ENCODE peak calls at places on chromosomes 3 and 15, in ten cellular contexts. One of them, this sample, is unnamed.

GRCh38 chr15:49059491-49059890 is 13.2 kb upstream of the SECISBP2L start:
- DNase-seq in breast epithelium: no peak
- DNase-seq in neural crest cell: no peak
- DNase-seq in astrocyte: no peak
- DNase-seq in activated B cell treated with CpG ODN at 0.5 μM for 24 hours: no peak
- DNase-seq in GM06990: no peak
- DNase-seq in HFF-Myc: no peak
- DNase-seq in RWPE1: no peak
- DNase-seq in CD4-positive, alpha-beta T cell: no peak
- DNase-seq in GM13977: no peak
- DNase-seq in this sample: no peak

GRCh38 chr3:143098032-143098764 is 21.4 kb upstream of the CHST2 start:
- DNase-seq in HFF-Myc: no peak
- DNase-seq in neural crest cell: no peak
- DNase-seq in RWPE1: no peak
- DNase-seq in activated B cell treated with CpG ODN at 0.5 μM for 24 hours: no peak
- DNase-seq in GM13977: no peak
- DNase-seq in GM06990: no peak
- DNase-seq in astrocyte: no peak
- DNase-seq in CD4-positive, alpha-beta T cell: no peak
- DNase-seq in breast epithelium: no peak
- DNase-seq in this sample: no peak

GRCh38 chr3:164458986-164459385 is 619.3 kb downstream of the SI start:
- DNase-seq in neural crest cell: no peak
- DNase-seq in astrocyte: peak
- DNase-seq in activated B cell treated with CpG ODN at 0.5 μM for 24 hours: no peak
- DNase-seq in RWPE1: no peak
- DNase-seq in CD4-positive, alpha-beta T cell: no peak
- DNase-seq in GM06990: no peak
- DNase-seq in HFF-Myc: no peak
- DNase-seq in GM13977: no peak
- DNase-seq in breast epithelium: no peak
- DNase-seq in this sample: peak

GRCh38 chr3:62798000-62798399 is 77.2 kb downstream of the CADPS start:
- DNase-seq in CD4-positive, alpha-beta T cell: no peak
- DNase-seq in astrocyte: no peak
- DNase-seq in activated B cell treated with CpG ODN at 0.5 μM for 24 hours: no peak
- DNase-seq in HFF-Myc: no peak
- DNase-seq in neural crest cell: no peak
- DNase-seq in breast epithelium: no peak
- DNase-seq in RWPE1: no peak
- DNase-seq in GM13977: no peak
- DNase-seq in GM06990: no peak
- DNase-seq in this sample: no peak

GRCh38 chr3:23811117-23811487 is 5.3 kb downstream of the UBE2E1 start:
- DNase-seq in GM06990: no peak
- DNase-seq in activated B cell treated with CpG ODN at 0.5 μM for 24 hours: no peak
- DNase-seq in CD4-positive, alpha-beta T cell: no peak
- DNase-seq in neural crest cell: no peak
- DNase-seq in breast epithelium: peak
- DNase-seq in GM13977: peak
- DNase-seq in HFF-Myc: no peak
- DNase-seq in astrocyte: no peak
- DNase-seq in RWPE1: no peak
- DNase-seq in this sample: no peak

GRCh38 chr15:77993374-77993911 is 84.1 kb downstream of the TBC1D2B start:
- DNase-seq in HFF-Myc: no peak
- DNase-seq in breast epithelium: no peak
- DNase-seq in activated B cell treated with CpG ODN at 0.5 μM for 24 hours: no peak
- DNase-seq in CD4-positive, alpha-beta T cell: no peak
- DNase-seq in GM13977: no peak
- DNase-seq in neural crest cell: no peak
- DNase-seq in astrocyte: no peak
- DNase-seq in RWPE1: no peak
- DNase-seq in GM06990: no peak
- DNase-seq in this sample: no peak

GRCh38 chr3:169996063-169996462 is 29.5 kb downstream of the SEC62 start:
- DNase-seq in breast epithelium: no peak
- DNase-seq in activated B cell treated with CpG ODN at 0.5 μM for 24 hours: no peak
- DNase-seq in HFF-Myc: no peak
- DNase-seq in neural crest cell: no peak
- DNase-seq in RWPE1: no peak
- DNase-seq in GM06990: no peak
- DNase-seq in astrocyte: no peak
- DNase-seq in GM13977: no peak
- DNase-seq in CD4-positive, alpha-beta T cell: no peak
- DNase-seq in this sample: no peak

GRCh38 chr3:124363451-124363850 is 366.8 kb upstream of the UMPS start:
- DNase-seq in astrocyte: peak
- DNase-seq in GM13977: no peak
- DNase-seq in HFF-Myc: no peak
- DNase-seq in CD4-positive, alpha-beta T cell: no peak
- DNase-seq in breast epithelium: no peak
- DNase-seq in activated B cell treated with CpG ODN at 0.5 μM for 24 hours: no peak
- DNase-seq in GM06990: no peak
- DNase-seq in neural crest cell: no peak
- DNase-seq in RWPE1: no peak
- DNase-seq in this sample: no peak

GRCh38 chr3:36362216-36362615 is 18.1 kb upstream of the STAC start:
- DNase-seq in breast epithelium: no peak
- DNase-seq in astrocyte: peak
- DNase-seq in activated B cell treated with CpG ODN at 0.5 μM for 24 hours: no peak
- DNase-seq in RWPE1: no peak
- DNase-seq in CD4-positive, alpha-beta T cell: no peak
- DNase-seq in GM06990: no peak
- DNase-seq in neural crest cell: no peak
- DNase-seq in HFF-Myc: no peak
- DNase-seq in GM13977: no peak
- DNase-seq in this sample: no peak

GRCh38 chr3:74351213-74351612 is 263.2 kb downstream of the CNTN3 start:
- DNase-seq in GM13977: no peak
- DNase-seq in HFF-Myc: no peak
- DNase-seq in astrocyte: no peak
- DNase-seq in breast epithelium: no peak
- DNase-seq in neural crest cell: no peak
- DNase-seq in activated B cell treated with CpG ODN at 0.5 μM for 24 hours: no peak
- DNase-seq in RWPE1: no peak
- DNase-seq in CD4-positive, alpha-beta T cell: no peak
- DNase-seq in GM06990: no peak
- DNase-seq in this sample: no peak

GRCh38 chr3:134617608-134618472 is 33.0 kb downstream of the KY start:
- DNase-seq in breast epithelium: no peak
- DNase-seq in GM13977: no peak
- DNase-seq in CD4-positive, alpha-beta T cell: no peak
- DNase-seq in GM06990: no peak
- DNase-seq in HFF-Myc: no peak
- DNase-seq in RWPE1: no peak
- DNase-seq in neural crest cell: no peak
- DNase-seq in astrocyte: no peak
- DNase-seq in activated B cell treated with CpG ODN at 0.5 μM for 24 hours: no peak
- DNase-seq in this sample: no peak

GRCh38 chr15:76341366-76342045 is 4.9 kb downstream of the ISL2 start:
- DNase-seq in HFF-Myc: no peak
- DNase-seq in neural crest cell: peak
- DNase-seq in GM06990: no peak
- DNase-seq in activated B cell treated with CpG ODN at 0.5 μM for 24 hours: no peak
- DNase-seq in GM13977: peak
- DNase-seq in CD4-positive, alpha-beta T cell: no peak
- DNase-seq in astrocyte: no peak
- DNase-seq in RWPE1: no peak
- DNase-seq in breast epithelium: no peak
- DNase-seq in this sample: no peak

DNA sequence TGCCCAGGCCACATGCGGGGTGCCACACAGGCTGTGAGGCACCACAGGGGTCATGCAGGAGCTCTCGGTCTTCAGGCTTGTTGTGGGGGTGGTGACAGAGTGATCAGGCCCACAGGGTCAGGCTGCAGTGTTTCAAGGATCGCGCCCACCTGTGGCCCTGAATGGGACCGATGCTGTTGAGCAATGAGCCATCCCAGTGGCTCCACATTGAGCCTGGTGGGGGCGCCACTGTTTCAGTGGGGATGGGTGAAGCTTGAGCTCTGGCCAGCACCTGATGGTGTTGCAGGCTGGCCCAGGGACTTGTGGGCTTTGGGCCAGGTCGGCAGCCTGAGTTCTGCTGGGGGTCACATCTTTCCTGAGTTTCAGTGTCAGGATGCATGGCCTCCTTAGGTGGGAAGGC is 230.1 kb downstream of the UBE3A start:
- DNase-seq in neural crest cell: no peak
- DNase-seq in HFF-Myc: no peak
- DNase-seq in RWPE1: no peak
- DNase-seq in breast epithelium: no peak
- DNase-seq in GM06990: no peak
- DNase-seq in GM13977: no peak
- DNase-seq in astrocyte: no peak
- DNase-seq in activated B cell treated with CpG ODN at 0.5 μM for 24 hours: no peak
- DNase-seq in CD4-positive, alpha-beta T cell: no peak
- DNase-seq in this sample: no peak
- TF ChIP-seq CTCF in neural crest cell: no peak
- TF ChIP-seq CTCF in HFF-Myc: no peak
- TF ChIP-seq CTCF in RWPE1: no peak
- TF ChIP-seq CTCF in breast epithelium: no peak
- TF ChIP-seq CTCF in GM06990: no peak
- TF ChIP-seq CTCF in GM13977: no peak
- TF ChIP-seq CTCF in astrocyte: no peak
- TF ChIP-seq CTCF in activated B cell treated with CpG ODN at 0.5 μM for 24 hours: no peak
- TF ChIP-seq CTCF in CD4-positive, alpha-beta T cell: no peak
- TF ChIP-seq CTCF in this sample: no peak

DNA sequence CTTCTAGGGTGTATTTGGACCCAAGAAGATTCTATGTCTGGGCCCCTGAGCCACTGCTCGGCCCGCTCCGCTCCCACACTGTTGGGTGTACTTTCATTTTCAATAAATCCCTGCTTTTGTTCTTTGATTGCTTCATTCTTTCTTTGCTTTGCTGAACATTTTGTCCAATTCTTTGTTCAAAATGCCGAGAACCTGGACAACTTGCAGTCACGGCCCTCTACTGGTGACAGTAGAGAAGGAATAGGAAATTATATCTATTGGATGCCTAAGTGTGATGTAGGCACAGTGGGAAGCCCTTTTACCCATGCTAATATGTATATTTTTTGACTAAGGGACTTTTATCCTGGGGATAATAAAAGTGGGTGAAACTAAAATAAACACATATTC is 340.8 kb downstream of the LRRC3B start:
- DNase-seq in RWPE1: no peak
- DNase-seq in GM13977: no peak
- DNase-seq in HFF-Myc: no peak
- DNase-seq in CD4-positive, alpha-beta T cell: no peak
- DNase-seq in neural crest cell: no peak
- DNase-seq in GM06990: no peak
- DNase-seq in activated B cell treated with CpG ODN at 0.5 μM for 24 hours: no peak
- DNase-seq in breast epithelium: no peak
- DNase-seq in astrocyte: no peak
- DNase-seq in this sample: no peak
- TF ChIP-seq CTCF in RWPE1: peak
- TF ChIP-seq CTCF in GM13977: peak
- TF ChIP-seq CTCF in HFF-Myc: no peak
- TF ChIP-seq CTCF in CD4-positive, alpha-beta T cell: no peak
- TF ChIP-seq CTCF in neural crest cell: peak
- TF ChIP-seq CTCF in GM06990: peak
- TF ChIP-seq CTCF in activated B cell treated with CpG ODN at 0.5 μM for 24 hours: no peak
- TF ChIP-seq CTCF in breast epithelium: no peak
- TF ChIP-seq CTCF in astrocyte: peak
- TF ChIP-seq CTCF in this sample: no peak

DNA sequence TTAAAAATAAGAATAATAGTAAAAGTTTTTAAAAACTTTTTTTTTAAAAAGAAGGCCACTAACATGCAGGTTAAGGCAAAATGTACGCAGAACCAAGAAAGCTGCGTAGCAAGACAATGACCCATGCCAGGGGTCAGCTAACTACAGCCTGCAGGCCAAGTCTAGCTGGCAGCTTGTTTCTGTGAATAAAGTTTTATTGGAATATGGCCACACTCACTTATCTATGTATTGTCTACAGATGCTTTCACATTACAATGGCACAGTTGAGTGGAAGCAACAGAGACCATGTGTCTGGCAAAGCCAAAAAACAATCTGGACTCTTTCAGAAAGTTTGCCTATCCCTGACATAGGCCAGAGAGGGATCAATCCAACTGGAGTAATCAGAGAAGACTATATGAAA is 46.7 kb downstream of the WWTR1 start:
- DNase-seq in GM13977: no peak
- DNase-seq in neural crest cell: no peak
- DNase-seq in HFF-Myc: no peak
- DNase-seq in GM06990: no peak
- DNase-seq in breast epithelium: no peak
- DNase-seq in astrocyte: no peak
- DNase-seq in activated B cell treated with CpG ODN at 0.5 μM for 24 hours: no peak
- DNase-seq in CD4-positive, alpha-beta T cell: no peak
- DNase-seq in RWPE1: no peak
- DNase-seq in this sample: no peak
- TF ChIP-seq CTCF in GM13977: no peak
- TF ChIP-seq CTCF in neural crest cell: no peak
- TF ChIP-seq CTCF in HFF-Myc: no peak
- TF ChIP-seq CTCF in GM06990: no peak
- TF ChIP-seq CTCF in breast epithelium: no peak
- TF ChIP-seq CTCF in astrocyte: no peak
- TF ChIP-seq CTCF in activated B cell treated with CpG ODN at 0.5 μM for 24 hours: no peak
- TF ChIP-seq CTCF in CD4-positive, alpha-beta T cell: no peak
- TF ChIP-seq CTCF in RWPE1: no peak
- TF ChIP-seq CTCF in this sample: no peak

GRCh38 chr15:71125831-71126453 is 10.7 kb downstream of the THSD4 start:
- DNase-seq in GM06990: no peak
- DNase-seq in activated B cell treated with CpG ODN at 0.5 μM for 24 hours: no peak
- DNase-seq in RWPE1: no peak
- DNase-seq in astrocyte: no peak
- DNase-seq in breast epithelium: no peak
- DNase-seq in HFF-Myc: no peak
- DNase-seq in neural crest cell: no peak
- DNase-seq in CD4-positive, alpha-beta T cell: no peak
- DNase-seq in GM13977: no peak
- DNase-seq in this sample: no peak
- TF ChIP-seq CTCF in GM06990: peak
- TF ChIP-seq CTCF in activated B cell treated with CpG ODN at 0.5 μM for 24 hours: no peak
- TF ChIP-seq CTCF in RWPE1: no peak
- TF ChIP-seq CTCF in astrocyte: peak
- TF ChIP-seq CTCF in breast epithelium: no peak
- TF ChIP-seq CTCF in HFF-Myc: peak
- TF ChIP-seq CTCF in neural crest cell: peak
- TF ChIP-seq CTCF in CD4-positive, alpha-beta T cell: no peak
- TF ChIP-seq CTCF in GM13977: peak
- TF ChIP-seq CTCF in this sample: no peak

DNA sequence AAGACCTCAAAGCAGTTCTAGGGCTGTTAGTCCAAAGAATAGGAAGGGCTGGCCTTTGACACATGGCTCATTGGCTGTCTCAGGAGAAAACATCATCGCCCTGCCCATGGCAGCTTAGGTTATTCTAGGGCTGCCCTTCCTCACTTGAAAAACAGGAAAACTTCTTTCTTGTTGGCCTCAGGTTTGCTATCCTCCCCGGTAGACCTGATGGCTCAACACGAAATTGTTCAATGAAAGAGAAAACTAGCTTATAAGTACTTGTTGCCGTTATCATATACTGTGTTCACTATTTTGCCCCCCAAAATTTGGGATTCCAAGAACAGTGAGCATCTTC is 602 bp upstream of the SLTM start:
- DNase-seq in GM06990: no peak
- DNase-seq in GM13977: no peak
- DNase-seq in neural crest cell: no peak
- DNase-seq in astrocyte: no peak
- DNase-seq in activated B cell treated with CpG ODN at 0.5 μM for 24 hours: no peak
- DNase-seq in CD4-positive, alpha-beta T cell: no peak
- DNase-seq in HFF-Myc: no peak
- DNase-seq in RWPE1: no peak
- DNase-seq in breast epithelium: no peak
- DNase-seq in this sample: no peak
- TF ChIP-seq CTCF in GM06990: no peak
- TF ChIP-seq CTCF in GM13977: no peak
- TF ChIP-seq CTCF in neural crest cell: peak
- TF ChIP-seq CTCF in astrocyte: no peak
- TF ChIP-seq CTCF in activated B cell treated with CpG ODN at 0.5 μM for 24 hours: no peak
- TF ChIP-seq CTCF in CD4-positive, alpha-beta T cell: no peak
- TF ChIP-seq CTCF in HFF-Myc: no peak
- TF ChIP-seq CTCF in RWPE1: no peak
- TF ChIP-seq CTCF in breast epithelium: peak
- TF ChIP-seq CTCF in this sample: no peak